ENCODE peak calls at places on chromosomes 4 and X, in ten cellular contexts. One of them, this sample, is unnamed.
A peak's percentile ranks its signal among the peaks of the same experiment; 100 is the strongest.

GRCh38 chr4:76453232-76453631 is 18.2 kb downstream of the SHROOM3 start:
- DNase-seq in CD8-positive, alpha-beta memory T cell: no peak
- DNase-seq in small intestine: no peak
- DNase-seq in mesenchymal stem cell: no peak
- DNase-seq in GM23248: no peak
- DNase-seq in OCI-LY7: no peak
- DNase-seq in neural progenitor cell: no peak
- DNase-seq in tibial artery: no peak
- DNase-seq in mesendoderm: no peak
- DNase-seq in cardiac muscle cell: no peak
- DNase-seq in this sample: no peak

GRCh38 chr4:101599620-101600019 is 190.9 kb upstream of the BANK1 start:
- DNase-seq in CD8-positive, alpha-beta memory T cell: no peak
- DNase-seq in mesenchymal stem cell: peak; percentile 6
- DNase-seq in cardiac muscle cell: no peak
- DNase-seq in OCI-LY7: no peak
- DNase-seq in tibial artery: no peak
- DNase-seq in GM23248: peak; percentile 71
- DNase-seq in mesendoderm: no peak
- DNase-seq in small intestine: no peak
- DNase-seq in neural progenitor cell: no peak
- DNase-seq in this sample: no peak

GRCh38 chrX:39795591-39795990 is 302.2 kb downstream of the BCOR start:
- DNase-seq in mesendoderm: no peak
- DNase-seq in GM23248: no peak
- DNase-seq in tibial artery: no peak
- DNase-seq in neural progenitor cell: peak; percentile 56
- DNase-seq in cardiac muscle cell: peak; percentile 43
- DNase-seq in mesenchymal stem cell: no peak
- DNase-seq in OCI-LY7: no peak
- DNase-seq in CD8-positive, alpha-beta memory T cell: no peak
- DNase-seq in small intestine: no peak
- DNase-seq in this sample: no peak

GRCh38 chr4:56552273-56552672 is 46.7 kb downstream of the ARL9 start:
- DNase-seq in neural progenitor cell: no peak
- DNase-seq in small intestine: no peak
- DNase-seq in GM23248: peak; percentile 10
- DNase-seq in CD8-positive, alpha-beta memory T cell: no peak
- DNase-seq in cardiac muscle cell: no peak
- DNase-seq in mesenchymal stem cell: no peak
- DNase-seq in mesendoderm: no peak
- DNase-seq in OCI-LY7: no peak
- DNase-seq in tibial artery: no peak
- DNase-seq in this sample: no peak

GRCh38 chr4:123896446-123897071 is 500.0 kb downstream of the SPRY1 start:
- DNase-seq in CD8-positive, alpha-beta memory T cell: no peak
- DNase-seq in tibial artery: no peak
- DNase-seq in mesenchymal stem cell: no peak
- DNase-seq in cardiac muscle cell: no peak
- DNase-seq in OCI-LY7: no peak
- DNase-seq in mesendoderm: no peak
- DNase-seq in small intestine: no peak
- DNase-seq in GM23248: peak; percentile 51
- DNase-seq in neural progenitor cell: no peak
- DNase-seq in this sample: no peak

GRCh38 chr4:1012031-1012739 is 759 bp downstream of the FGFRL1 start:
- DNase-seq in mesendoderm: peak; percentile 82
- DNase-seq in cardiac muscle cell: peak; percentile 22
- DNase-seq in neural progenitor cell: peak; percentile 77
- DNase-seq in tibial artery: no peak
- DNase-seq in CD8-positive, alpha-beta memory T cell: peak; percentile 33
- DNase-seq in small intestine: peak; percentile 27
- DNase-seq in GM23248: peak; percentile 66
- DNase-seq in OCI-LY7: peak; percentile 19
- DNase-seq in mesenchymal stem cell: peak; percentile 35
- DNase-seq in this sample: peak; percentile 89

GRCh38 chrX:104662694-104663093 is 96.7 kb downstream of the IL1RAPL2 start:
- DNase-seq in mesendoderm: no peak
- DNase-seq in mesenchymal stem cell: no peak
- DNase-seq in tibial artery: no peak
- DNase-seq in OCI-LY7: no peak
- DNase-seq in CD8-positive, alpha-beta memory T cell: no peak
- DNase-seq in neural progenitor cell: no peak
- DNase-seq in small intestine: no peak
- DNase-seq in cardiac muscle cell: no peak
- DNase-seq in GM23248: no peak
- DNase-seq in this sample: no peak

GRCh38 chrX:96181571-96181970 is 503.1 kb upstream of the DIAPH2 start:
- DNase-seq in small intestine: no peak
- DNase-seq in CD8-positive, alpha-beta memory T cell: no peak
- DNase-seq in neural progenitor cell: peak; percentile 40
- DNase-seq in GM23248: no peak
- DNase-seq in tibial artery: no peak
- DNase-seq in mesenchymal stem cell: no peak
- DNase-seq in mesendoderm: peak; percentile 78
- DNase-seq in cardiac muscle cell: no peak
- DNase-seq in OCI-LY7: no peak
- DNase-seq in this sample: no peak

GRCh38 chr4:76179398-76180318 is 31.5 kb upstream of the NUP54 start:
- DNase-seq in CD8-positive, alpha-beta memory T cell: peak; percentile 56
- DNase-seq in cardiac muscle cell: peak; percentile 88
- DNase-seq in neural progenitor cell: peak; percentile 91
- DNase-seq in mesenchymal stem cell: peak; percentile 81
- DNase-seq in GM23248: peak; percentile 86
- DNase-seq in OCI-LY7: peak; percentile 80
- DNase-seq in tibial artery: peak; percentile 87
- DNase-seq in small intestine: peak; percentile 83
- DNase-seq in mesendoderm: peak; percentile 85
- DNase-seq in this sample: peak; percentile 79

GRCh38 chr4:57265831-57266582 is 155.8 kb upstream of the IGFBP7 start:
- DNase-seq in small intestine: no peak
- DNase-seq in mesendoderm: peak; percentile 74
- DNase-seq in cardiac muscle cell: peak; percentile 58
- DNase-seq in tibial artery: no peak
- DNase-seq in OCI-LY7: no peak
- DNase-seq in CD8-positive, alpha-beta memory T cell: no peak
- DNase-seq in GM23248: peak; percentile 20
- DNase-seq in mesenchymal stem cell: peak; percentile 1
- DNase-seq in neural progenitor cell: peak; percentile 79
- DNase-seq in this sample: peak; percentile 16

GRCh38 chr4:76569225-76569624 is 134.2 kb downstream of the SHROOM3 start:
- DNase-seq in small intestine: peak; percentile 46
- DNase-seq in tibial artery: no peak
- DNase-seq in mesendoderm: no peak
- DNase-seq in OCI-LY7: no peak
- DNase-seq in mesenchymal stem cell: no peak
- DNase-seq in neural progenitor cell: no peak
- DNase-seq in CD8-positive, alpha-beta memory T cell: no peak
- DNase-seq in GM23248: no peak
- DNase-seq in cardiac muscle cell: no peak
- DNase-seq in this sample: no peak

GRCh38 chrX:77160301-77160700 is 286.9 kb upstream of the FGF16 start:
- DNase-seq in mesenchymal stem cell: no peak
- DNase-seq in small intestine: no peak
- DNase-seq in GM23248: peak; percentile 37
- DNase-seq in CD8-positive, alpha-beta memory T cell: peak; percentile 1
- DNase-seq in OCI-LY7: peak; percentile 25
- DNase-seq in neural progenitor cell: peak; percentile 29
- DNase-seq in tibial artery: no peak
- DNase-seq in cardiac muscle cell: no peak
- DNase-seq in mesendoderm: peak; percentile 24
- DNase-seq in this sample: peak; percentile 2

GRCh38 chrX:129586446-129586845 is 46.4 kb downstream of the OCRL start:
- DNase-seq in CD8-positive, alpha-beta memory T cell: no peak
- DNase-seq in OCI-LY7: no peak
- DNase-seq in mesenchymal stem cell: no peak
- DNase-seq in GM23248: no peak
- DNase-seq in tibial artery: no peak
- DNase-seq in small intestine: no peak
- DNase-seq in cardiac muscle cell: no peak
- DNase-seq in mesendoderm: no peak
- DNase-seq in neural progenitor cell: no peak
- DNase-seq in this sample: no peak

GRCh38 chr4:71711044-71711984 is 72.6 kb downstream of the GC start:
- DNase-seq in mesenchymal stem cell: no peak
- DNase-seq in cardiac muscle cell: no peak
- DNase-seq in tibial artery: no peak
- DNase-seq in GM23248: no peak
- DNase-seq in OCI-LY7: no peak
- DNase-seq in CD8-positive, alpha-beta memory T cell: no peak
- DNase-seq in mesendoderm: no peak
- DNase-seq in neural progenitor cell: no peak
- DNase-seq in small intestine: peak; percentile 53
- DNase-seq in this sample: no peak

GRCh38 chr4:118954246-118954645 is 65.6 kb downstream of the SYNPO2 start:
- DNase-seq in OCI-LY7: peak; percentile 4
- DNase-seq in cardiac muscle cell: no peak
- DNase-seq in neural progenitor cell: no peak
- DNase-seq in tibial artery: no peak
- DNase-seq in GM23248: peak; percentile 64
- DNase-seq in mesendoderm: no peak
- DNase-seq in CD8-positive, alpha-beta memory T cell: no peak
- DNase-seq in mesenchymal stem cell: peak; percentile 21
- DNase-seq in small intestine: no peak
- DNase-seq in this sample: no peak

GRCh38 chr4:183256756-183257385 is 63.2 kb downstream of the CLDN22 start:
- DNase-seq in tibial artery: peak; percentile 70
- DNase-seq in cardiac muscle cell: peak; percentile 67
- DNase-seq in GM23248: peak; percentile 75
- DNase-seq in mesenchymal stem cell: peak; percentile 59
- DNase-seq in mesendoderm: peak; percentile 72
- DNase-seq in small intestine: peak; percentile 32
- DNase-seq in neural progenitor cell: peak; percentile 76
- DNase-seq in OCI-LY7: peak; percentile 35
- DNase-seq in CD8-positive, alpha-beta memory T cell: peak; percentile 5
- DNase-seq in this sample: peak; percentile 76

GRCh38 chr4:162865102-162865501 is 301.6 kb downstream of the NAF1 start:
- DNase-seq in neural progenitor cell: no peak
- DNase-seq in GM23248: no peak
- DNase-seq in small intestine: no peak
- DNase-seq in tibial artery: no peak
- DNase-seq in cardiac muscle cell: no peak
- DNase-seq in CD8-positive, alpha-beta memory T cell: no peak
- DNase-seq in mesendoderm: peak; percentile 8
- DNase-seq in mesenchymal stem cell: no peak
- DNase-seq in OCI-LY7: peak; percentile 4
- DNase-seq in this sample: no peak

GRCh38 chrX:136689441-136689840 is 41.5 kb downstream of the CD40LG start:
- DNase-seq in GM23248: no peak
- DNase-seq in cardiac muscle cell: peak; percentile 28
- DNase-seq in OCI-LY7: no peak
- DNase-seq in CD8-positive, alpha-beta memory T cell: no peak
- DNase-seq in small intestine: peak; percentile 28
- DNase-seq in mesenchymal stem cell: peak; percentile 3
- DNase-seq in mesendoderm: peak; percentile 39
- DNase-seq in tibial artery: no peak
- DNase-seq in neural progenitor cell: peak; percentile 65
- DNase-seq in this sample: peak; percentile 19
- H3K4me3 ChIP-seq in GM23248: no peak overlapping the region
- H3K4me3 ChIP-seq in cardiac muscle cell: no peak overlapping the region
- H3K4me3 ChIP-seq in OCI-LY7: no peak overlapping the region
- H3K4me3 ChIP-seq in CD8-positive, alpha-beta memory T cell: no peak overlapping the region
- H3K4me3 ChIP-seq in small intestine: no peak overlapping the region
- H3K4me3 ChIP-seq in mesenchymal stem cell: no peak overlapping the region
- H3K4me3 ChIP-seq in mesendoderm: no peak overlapping the region
- H3K4me3 ChIP-seq in tibial artery: no peak overlapping the region
- H3K4me3 ChIP-seq in neural progenitor cell: no peak overlapping the region
- H3K4me3 ChIP-seq in this sample: no peak overlapping the region

DNA sequence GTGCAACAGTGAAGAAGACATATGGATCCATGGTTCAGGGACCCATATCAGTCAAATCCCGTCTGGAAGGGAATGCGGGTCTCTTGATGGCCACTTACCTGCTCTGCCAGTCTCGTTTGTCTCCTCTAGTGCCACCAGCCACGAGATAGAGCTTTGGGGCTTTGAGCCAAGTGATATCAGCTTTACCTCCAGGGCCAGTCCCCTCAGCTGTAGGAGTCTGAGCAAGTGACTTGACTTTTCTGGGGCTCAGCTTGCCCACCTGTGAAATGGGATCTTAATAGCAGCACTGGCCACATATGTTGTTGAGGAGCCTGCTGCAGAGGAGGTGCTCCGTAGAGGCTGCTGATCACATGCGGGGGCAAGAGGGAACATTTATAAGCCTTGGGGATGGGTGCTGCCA is 1.2 kb downstream of the SLC2A9 start:
- DNase-seq in OCI-LY7: no peak
- DNase-seq in neural progenitor cell: no peak
- DNase-seq in mesenchymal stem cell: no peak
- DNase-seq in mesendoderm: no peak
- DNase-seq in GM23248: no peak
- DNase-seq in CD8-positive, alpha-beta memory T cell: no peak
- DNase-seq in small intestine: no peak
- DNase-seq in cardiac muscle cell: no peak
- DNase-seq in tibial artery: no peak
- DNase-seq in this sample: no peak
- H3K4me3 ChIP-seq in OCI-LY7: no peak overlapping the region
- H3K4me3 ChIP-seq in neural progenitor cell: no peak overlapping the region
- H3K4me3 ChIP-seq in mesenchymal stem cell: no peak overlapping the region
- H3K4me3 ChIP-seq in mesendoderm: no peak overlapping the region
- H3K4me3 ChIP-seq in GM23248: no peak overlapping the region
- H3K4me3 ChIP-seq in CD8-positive, alpha-beta memory T cell: no peak overlapping the region
- H3K4me3 ChIP-seq in small intestine: peak overlapping the region; percentile 66
- H3K4me3 ChIP-seq in cardiac muscle cell: no peak overlapping the region
- H3K4me3 ChIP-seq in tibial artery: no peak overlapping the region
- H3K4me3 ChIP-seq in this sample: no peak overlapping the region

GRCh38 chr4:158778065-158778711 is 9.4 kb downstream of the FNIP2 start:
- DNase-seq in tibial artery: no peak
- DNase-seq in mesenchymal stem cell: no peak
- DNase-seq in OCI-LY7: peak; percentile 32
- DNase-seq in GM23248: no peak
- DNase-seq in small intestine: peak; percentile 38
- DNase-seq in cardiac muscle cell: no peak
- DNase-seq in mesendoderm: no peak
- DNase-seq in CD8-positive, alpha-beta memory T cell: no peak
- DNase-seq in neural progenitor cell: no peak
- DNase-seq in this sample: no peak
- H3K4me3 ChIP-seq in tibial artery: no peak overlapping the region
- H3K4me3 ChIP-seq in mesenchymal stem cell: no peak overlapping the region
- H3K4me3 ChIP-seq in OCI-LY7: peak overlapping the region; percentile 21
- H3K4me3 ChIP-seq in GM23248: no peak overlapping the region
- H3K4me3 ChIP-seq in small intestine: peak overlapping the region; percentile 7
- H3K4me3 ChIP-seq in cardiac muscle cell: no peak overlapping the region
- H3K4me3 ChIP-seq in mesendoderm: no peak overlapping the region
- H3K4me3 ChIP-seq in CD8-positive, alpha-beta memory T cell: no peak overlapping the region
- H3K4me3 ChIP-seq in neural progenitor cell: no peak overlapping the region
- H3K4me3 ChIP-seq in this sample: no peak overlapping the region

DNA sequence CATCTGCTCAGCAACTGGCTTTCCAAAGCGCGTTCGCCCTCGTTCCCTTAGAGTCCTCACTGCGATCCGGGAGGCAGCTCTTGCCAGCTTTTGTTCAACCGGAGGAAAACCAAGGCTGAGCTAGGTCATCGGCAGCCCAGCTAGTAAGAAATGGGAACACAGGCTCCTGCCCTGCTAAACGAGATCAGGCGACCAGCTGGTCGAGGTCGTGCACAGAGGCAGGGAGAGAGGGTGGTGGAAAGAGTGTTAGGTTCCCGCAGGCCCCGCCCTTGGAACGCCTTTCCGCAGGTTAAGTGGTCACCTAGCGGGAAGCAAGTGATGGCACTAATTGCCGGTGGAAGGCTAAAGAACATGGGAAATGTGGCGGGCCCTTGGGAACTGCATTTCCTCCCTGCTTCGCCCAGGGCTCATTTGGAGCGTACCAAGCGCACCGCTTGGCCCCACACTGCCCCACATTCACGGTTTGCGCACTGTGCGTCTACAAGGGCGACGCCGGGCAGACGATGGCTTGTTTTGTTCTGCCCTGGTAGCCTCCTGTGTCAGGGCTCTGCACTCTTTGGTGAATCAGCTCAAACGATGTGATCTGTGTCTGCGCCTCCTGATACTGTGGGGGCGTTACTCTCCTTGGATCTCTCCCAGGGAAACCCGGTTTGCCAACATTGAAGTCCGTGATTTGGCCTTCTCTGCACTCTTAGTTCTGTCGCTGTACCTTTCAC is 7.2 kb upstream of the PRDM8 start:
- DNase-seq in mesenchymal stem cell: no peak
- DNase-seq in CD8-positive, alpha-beta memory T cell: no peak
- DNase-seq in GM23248: peak; percentile 25
- DNase-seq in mesendoderm: peak; percentile 61
- DNase-seq in cardiac muscle cell: no peak
- DNase-seq in neural progenitor cell: peak; percentile 63
- DNase-seq in tibial artery: no peak
- DNase-seq in small intestine: no peak
- DNase-seq in OCI-LY7: no peak
- DNase-seq in this sample: peak; percentile 73
- H3K4me3 ChIP-seq in mesenchymal stem cell: no peak overlapping the region
- H3K4me3 ChIP-seq in CD8-positive, alpha-beta memory T cell: no peak overlapping the region
- H3K4me3 ChIP-seq in GM23248: no peak overlapping the region
- H3K4me3 ChIP-seq in mesendoderm: no peak overlapping the region
- H3K4me3 ChIP-seq in cardiac muscle cell: no peak overlapping the region
- H3K4me3 ChIP-seq in neural progenitor cell: peak overlapping the region; percentile 18
- H3K4me3 ChIP-seq in tibial artery: no peak overlapping the region
- H3K4me3 ChIP-seq in small intestine: no peak overlapping the region
- H3K4me3 ChIP-seq in OCI-LY7: no peak overlapping the region
- H3K4me3 ChIP-seq in this sample: peak overlapping the region; percentile 4